ENCODE peak calls at places on chromosomes 4 and X, in five cellular contexts. U is tibial artery, P is right atrium auricular region, T is mammary epithelial cell, O is OCI-LY7. F is an unnamed sample.

GRCh38 chr4:125704726-125705125 is 390.0 kb downstream of the FAT4 start:
- DNase-seq in U (no peak), P (no peak), T (no peak), O (no peak), F (no peak)

GRCh38 chr4:105145913-105146285 is 777 bp upstream of the TET2 start:
- DNase-seq in U (peak; percentile 66), P (no peak), T (no peak), O (no peak), F (peak; percentile 26)

GRCh38 chrX:68183612-68184214 is 249.6 kb downstream of the OPHN1 start:
- DNase-seq in U (no peak), P (no peak), T (no peak), O (no peak), F (no peak)

GRCh38 chrX:46152756-46153155 is 392.5 kb downstream of the ZNF674 start:
- DNase-seq in U (no peak), P (no peak), T (no peak), O (no peak), F (no peak)

GRCh38 chrX:68462653-68463052 is 29.4 kb upstream of the OPHN1 start:
- DNase-seq in U (no peak), P (no peak), T (no peak), O (peak; percentile 14), F (no peak)

GRCh38 chrX:91434351-91435168 is at the start of gene PABPC5:
- DNase-seq in U (peak; percentile 91), P (peak; percentile 82), T (peak; percentile 0), O (no peak), F (peak; percentile 74)

GRCh38 chrX:112738347-112739033 is 58.8 kb upstream of the LHFPL1 start:
- DNase-seq in U (no peak), P (no peak), T (no peak), O (no peak), F (no peak)

GRCh38 chrX:110280954-110281353 is 36.9 kb downstream of the AMMECR1 start:
- DNase-seq in U (no peak), P (no peak), T (no peak), O (no peak), F (no peak)

GRCh38 chrX:136209016-136209738 is 42.0 kb downstream of the MAP7D3 start:
- DNase-seq in U (peak; percentile 77), P (no peak), T (no peak), O (no peak), F (peak; percentile 57)

GRCh38 chrX:7318246-7318645 is 170.3 kb upstream of the PUDP start:
- DNase-seq in U (no peak), P (no peak), T (no peak), O (no peak), F (no peak)

GRCh38 chr4:73213917-73214663 is 44.5 kb downstream of the ANKRD17 start:
- DNase-seq in U (no peak), P (no peak), T (no peak), O (no peak), F (no peak)

GRCh38 chr4:158013858-158014257 is 159.0 kb downstream of the GASK1B start:
- DNase-seq in U (no peak), P (no peak), T (peak; percentile 54), O (no peak), F (no peak)

GRCh38 chr4:95106408-95106928 is 348.7 kb downstream of the BMPR1B start:
- DNase-seq in U (no peak), P (no peak), T (no peak), O (no peak), F (no peak)

GRCh38 chrX:150482537-150483217 is 85.7 kb upstream of the MTM1 start:
- DNase-seq in U (no peak), P (no peak), T (peak; percentile 92), O (no peak), F (no peak)

GRCh38 chrX:37686348-37686736 is 751 bp downstream of the XK start:
- DNase-seq in U (no peak), P (no peak), T (no peak), O (no peak), F (no peak)

DNA sequence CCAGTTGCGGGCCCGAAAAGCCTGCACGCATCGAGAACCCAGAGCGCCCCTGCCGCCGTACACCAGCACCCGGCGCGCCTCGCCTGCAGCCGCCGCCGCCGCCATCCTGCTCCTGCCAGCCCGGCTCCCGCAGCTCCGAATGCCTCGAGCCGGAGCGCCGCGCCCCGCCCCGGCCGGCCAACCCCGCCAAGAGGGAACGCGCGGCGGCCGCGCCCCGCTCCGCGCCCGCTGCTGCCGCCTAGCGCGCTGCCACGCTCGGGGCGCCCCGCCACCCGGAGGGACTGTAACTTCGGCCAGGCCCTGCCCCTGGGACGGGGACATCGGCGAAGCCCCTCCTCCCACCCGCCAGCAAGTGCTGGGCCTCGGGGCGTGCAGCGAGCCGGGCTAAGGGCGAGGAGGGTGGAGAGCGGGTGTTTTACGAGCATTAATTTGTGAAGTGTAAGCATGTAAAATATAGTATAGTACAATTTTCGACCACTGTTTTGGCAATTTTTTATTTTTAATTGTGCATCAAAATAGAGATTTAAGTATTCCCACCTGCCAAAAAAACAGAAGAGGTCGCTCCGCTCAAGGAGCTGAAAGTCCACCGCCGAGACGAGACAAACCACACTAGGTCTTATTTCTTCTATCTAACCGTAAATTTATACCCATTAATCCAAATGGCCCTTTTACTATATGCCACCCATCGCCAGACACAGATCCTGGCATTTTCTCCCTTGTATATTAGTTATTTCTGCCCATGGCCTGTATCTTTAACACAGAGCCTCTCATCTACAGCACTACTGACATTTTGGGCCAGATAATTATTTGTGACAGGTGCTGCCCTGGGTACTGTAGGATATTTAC is at the start of gene QDPR:
- DNase-seq in U (peak; percentile 90), P (peak; percentile 63), T (peak; percentile 64), O (peak; percentile 71), F (peak; percentile 93)
- TF ChIP-seq CTCF in U (peak; percentile 45), P (peak; percentile 54), T (peak; percentile 25), O (peak; percentile 65), F (peak; percentile 51)

GRCh38 chrX:79259073-79259689 is 108.0 kb downstream of the ITM2A start:
- DNase-seq in U (no peak), P (no peak), T (no peak), O (peak; percentile 78), F (no peak)
- H3K4me3 ChIP-seq in U (no peak overlapping the region), P (no peak overlapping the region), T (no peak overlapping the region), O (peak overlapping the region; percentile 30), F (no peak overlapping the region)

GRCh38 chr4:41215155-41215554 is 813 bp upstream of the APBB2 start:
- DNase-seq in U (no peak), P (no peak), T (no peak), O (no peak), F (no peak)
- H3K4me1 ChIP-seq in U (peaks cover 9% of the 10 kb centered on the region), P (no peaks in the 10 kb centered on the region), T (peaks cover 24% of the 10 kb centered on the region), O (peaks cover 40% of the 10 kb centered on the region), F (peaks cover 12% of the 10 kb centered on the region)

GRCh38 chrX:24149346-24150050 is at the start of gene ZFX:
- DNase-seq in U (peak; percentile 75), P (peak; percentile 73), T (peak; percentile 67), O (peak; percentile 58), F (peak; percentile 84)
- TF ChIP-seq CTCF in U (no peak), P (no peak), T (no peak), O (no peak), F (no peak)